ENCODE peak calls at places on chromosomes 4 and X, in seven cellular contexts. G is AG04449, H is fibroblast of villous mesenchyme, L is upper lobe of right lung, V is Peyer's patch, B is astrocyte of the cerebellum, Q is left lung. T is an unnamed sample.

GRCh38 chr4:140497776-140498636 is at the start of gene MGAT4D:
- DNase-seq in G (no peak), B (no peak), H (no peak), Q (no peak), L (peak; percentile 57), V (no peak), T (no peak)

GRCh38 chrX:1392376-1393130 is 640 bp upstream of the SLC25A6 start:
- DNase-seq in H (peak; percentile 68), Q (peak; percentile 78), L (peak; percentile 86), V (peak; percentile 74), G (no peak), B (peak; percentile 27), T (peak; percentile 73)

GRCh38 chrX:3548743-3549441 is 164.6 kb downstream of the PRKX start:
- DNase-seq in V (no peak), B (peak; percentile 44), G (no peak), H (peak; percentile 93), Q (no peak), L (no peak), T (no peak)

GRCh38 chr4:141636077-141636770 is at the start of gene IL15:
- DNase-seq in V (peak; percentile 93), L (peak; percentile 87), B (no peak), H (peak; percentile 81), G (no peak), Q (peak; percentile 79), T (peak; percentile 62)

GRCh38 chrX:153828723-153829548 is 1.4 kb downstream of the PDZD4 start:
- DNase-seq in V (no peak), B (no peak), Q (no peak), L (no peak), H (no peak), G (no peak), T (no peak)

GRCh38 chr4:55255171-55255570 is 90.9 kb upstream of the SRD5A3 start:
- DNase-seq in H (peak; percentile 63), G (peak; percentile 55), Q (no peak), B (no peak), L (no peak), V (no peak), T (no peak)

GRCh38 chr4:152956650-152957436 is 20.7 kb downstream of the FHDC1 start:
- DNase-seq in Q (no peak), G (no peak), H (peak; percentile 75), B (peak; percentile 23), L (no peak), V (peak; percentile 67), T (no peak)

GRCh38 chr4:17763352-17763890 is 18.0 kb downstream of the FAM184B start:
- DNase-seq in G (no peak), B (no peak), H (no peak), L (no peak), V (no peak), Q (no peak), T (no peak)

GRCh38 chr4:87704000-87704399 is 53.9 kb downstream of the DMP1 start:
- DNase-seq in G (no peak), Q (no peak), B (no peak), H (no peak), L (no peak), V (no peak), T (no peak)

GRCh38 chr4:17189322-17189721 is 290.9 kb upstream of the LDB2 start:
- DNase-seq in G (peak; percentile 24), H (peak; percentile 38), Q (no peak), B (peak; percentile 64), V (no peak), L (no peak), T (no peak)

GRCh38 chr4:82652062-82652461 is 90.3 kb upstream of the TMEM150C start:
- DNase-seq in V (no peak), H (peak; percentile 4), B (no peak), G (peak; percentile 9), L (no peak), Q (no peak), T (no peak)

GRCh38 chr4:80717204-80717603 is 313.3 kb upstream of the BMP3 start:
- DNase-seq in V (no peak), H (no peak), B (no peak), Q (no peak), L (no peak), G (no peak), T (no peak)

GRCh38 chrX:103367502-103367901 is 8.8 kb upstream of the BEX3 start:
- DNase-seq in H (peak; percentile 45), Q (no peak), G (no peak), L (no peak), B (no peak), V (no peak), T (no peak)

GRCh38 chrX:104833401-104833800 is 267.4 kb downstream of the IL1RAPL2 start:
- DNase-seq in B (peak; percentile 62), H (peak; percentile 14), V (no peak), Q (no peak), L (no peak), G (no peak), T (no peak)

GRCh38 chr4:1856920-1857699 is 1.2 kb upstream of the LETM1 start:
- DNase-seq in L (no peak), G (no peak), B (no peak), Q (peak; percentile 52), H (no peak), V (no peak), T (no peak)

GRCh38 chr4:78150465-78150864 is 93.3 kb downstream of the FRAS1 start:
- DNase-seq in V (no peak), G (no peak), H (no peak), B (no peak), Q (no peak), L (no peak), T (no peak)

GRCh38 chr4:78152795-78153194 is 95.7 kb downstream of the FRAS1 start:
- DNase-seq in H (no peak), G (no peak), V (no peak), Q (no peak), B (no peak), L (no peak), T (no peak)

GRCh38 chr4:78154972-78155371 is 97.8 kb downstream of the FRAS1 start:
- DNase-seq in H (no peak), G (no peak), V (no peak), Q (no peak), B (no peak), L (no peak), T (no peak)

GRCh38 chr4:78156520-78156919 is 99.4 kb downstream of the FRAS1 start:
- DNase-seq in G (no peak), B (no peak), V (no peak), H (no peak), Q (no peak), L (no peak), T (no peak)

DNA sequence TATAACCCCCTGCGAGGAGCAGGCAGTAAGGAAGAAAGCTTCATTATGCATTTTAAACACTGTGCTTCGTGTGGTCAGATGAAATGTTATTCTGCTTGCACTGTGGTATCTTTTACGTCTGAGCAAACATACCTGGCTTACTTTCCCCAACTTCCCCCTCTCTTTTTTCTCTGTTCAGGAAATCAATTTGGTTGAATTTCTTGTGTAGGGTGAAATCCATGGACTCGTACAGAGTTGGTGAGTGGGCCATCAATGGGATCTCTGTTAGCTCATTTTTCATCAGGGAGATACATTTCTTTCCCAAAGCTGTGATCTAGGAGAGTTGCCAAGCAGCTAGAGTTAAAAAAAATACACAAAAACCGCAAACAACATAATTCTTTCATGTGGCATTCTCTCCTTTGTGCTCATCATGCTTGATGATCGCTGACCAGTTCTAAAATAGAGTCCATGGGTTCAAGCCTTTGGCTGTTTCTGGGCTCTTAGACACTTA is 98.5 kb downstream of the FRAS1 start:
- DNase-seq in V (no peak), B (peak; percentile 82), Q (no peak), G (no peak), L (no peak), H (no peak), T (no peak)
- H3K4me3 ChIP-seq in V (no peak overlapping the region), B (no peak overlapping the region), Q (no peak overlapping the region), G (no peak overlapping the region), L (no peak overlapping the region), H (no peak overlapping the region), T (no peak overlapping the region)

DNA sequence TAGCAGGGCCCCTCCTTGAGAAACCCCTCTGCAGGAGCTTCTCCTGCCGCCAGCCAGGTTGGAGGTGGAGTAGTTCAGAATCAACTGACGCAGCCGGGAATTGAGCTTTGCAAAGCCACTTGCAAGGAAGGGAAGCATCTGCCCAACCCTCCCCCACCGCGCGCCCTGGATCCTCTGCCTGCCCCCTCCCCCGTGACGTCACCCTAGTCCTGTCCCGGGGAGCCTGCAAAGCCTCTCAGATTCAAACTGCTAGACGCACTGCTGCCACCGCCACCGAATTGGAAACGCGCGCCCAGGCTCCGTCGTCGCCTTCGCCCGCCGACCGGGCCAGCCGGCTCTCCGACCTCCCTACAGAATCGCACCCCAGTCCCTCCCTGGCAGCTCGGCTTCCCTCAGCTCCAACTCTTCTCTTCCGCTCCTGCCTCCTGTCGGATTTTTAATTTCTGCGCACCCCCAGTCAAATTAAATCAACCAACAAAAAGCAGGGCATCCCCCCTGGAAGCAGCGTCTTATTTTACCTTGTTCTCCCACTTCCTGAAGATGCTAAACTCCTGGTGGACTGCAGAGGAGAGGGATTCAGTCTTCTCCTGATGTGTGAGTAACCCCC is 3.8 kb downstream of the SLITRK2 start:
- DNase-seq in Q (no peak), B (no peak), H (no peak), L (no peak), V (no peak), G (no peak), T (no peak)
- H3K4me3 ChIP-seq in Q (no peak overlapping the region), B (peak overlapping the region; percentile 7), H (no peak overlapping the region), L (no peak overlapping the region), V (no peak overlapping the region), G (no peak overlapping the region), T (no peak overlapping the region)

GRCh38 chr4:156971623-156972369 is at the start of gene PDGFC:
- DNase-seq in H (peak; percentile 72), Q (peak; percentile 87), V (peak; percentile 70), G (no peak), B (no peak), L (peak; percentile 95), T (peak; percentile 69)

GRCh38 chr4:156968479-156968984 is 3.1 kb downstream of the PDGFC start:
- DNase-seq in V (peak; percentile 81), L (no peak), H (peak; percentile 93), G (no peak), Q (peak; percentile 47), B (peak; percentile 79), T (peak; percentile 58)

GRCh38 chr4:156971168-156971601 is 414 bp downstream of the PDGFC start:
- DNase-seq in G (no peak), B (no peak), H (no peak), Q (peak; percentile 53), V (peak; percentile 51), L (peak; percentile 74), T (no peak)

GRCh38 chr4:156970501-156971167 is 965 bp downstream of the PDGFC start:
- DNase-seq in L (peak; percentile 85), G (no peak), H (peak; percentile 68), V (peak; percentile 72), B (no peak), Q (peak; percentile 68), T (peak; percentile 66)

DNA sequence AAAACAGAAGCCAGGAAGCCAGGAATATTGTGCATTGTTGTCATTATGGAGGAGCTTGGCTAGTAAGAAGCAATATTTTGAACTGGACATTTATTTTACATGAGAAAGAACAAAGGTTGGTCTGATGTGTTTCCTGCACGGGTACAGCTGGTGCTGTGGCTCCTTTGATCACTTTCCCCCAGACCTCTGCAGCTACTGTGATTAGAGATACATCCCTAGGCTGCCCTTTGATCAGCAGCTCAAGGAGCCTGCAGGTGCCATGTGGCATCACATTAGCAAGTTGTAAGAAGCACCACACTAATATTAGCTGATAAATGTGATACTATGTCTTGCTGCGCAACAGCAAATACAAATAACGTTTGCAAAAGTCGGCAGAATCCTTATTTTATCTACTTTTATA is 2.5 kb downstream of the PDGFC start:
- DNase-seq in B (no peak), Q (no peak), G (no peak), V (no peak), L (no peak), H (no peak), T (no peak)
- H3K4me3 ChIP-seq in B (peak overlapping the region; percentile 92), Q (peak overlapping the region; percentile 59), G (peak overlapping the region; percentile 88), V (no peak overlapping the region), L (peak overlapping the region; percentile 70), H (peak overlapping the region; percentile 93), T (peak overlapping the region; percentile 85)

GRCh38 chr4:8385611-8386010 is 54.9 kb downstream of the ACOX3 start:
- DNase-seq in B (no peak), L (no peak), G (no peak), Q (no peak), V (no peak), H (no peak), T (no peak)
- H3K4me3 ChIP-seq in B (no peak overlapping the region), L (no peak overlapping the region), G (no peak overlapping the region), Q (no peak overlapping the region), V (no peak overlapping the region), H (no peak overlapping the region), T (no peak overlapping the region)